ENCODE peak calls at places on chromosomes 3 and 15, in eight cellular contexts. L is spleen, G is HTR-8/SVneo, E is NCI-H1105 treated with DMSO at 0.1 percent for 48 hours, B is NCI-H510A treated with DMSO at 0.1 percent for 48 hours, K is fibroblast of mammary gland, M is activated gamma-delta T cell treated with Interleukin-2 at 50 U/mL for 16 hours, H is foreskin fibroblast. A is an unnamed sample.
A peak's percentile ranks its signal among the peaks of the same experiment; 100 is the strongest.

GRCh38 chr15:90593469-90594158 is 63.9 kb downstream of the CRTC3 start:
- DNase-seq in L (no peak), G (no peak), E (no peak), B (no peak), K (no peak), M (no peak), H (no peak), A (no peak)

GRCh38 chr15:98400120-98400519 is 248.2 kb upstream of the IGF1R start:
- DNase-seq in L (no peak), G (no peak), E (no peak), B (no peak), K (no peak), M (no peak), H (no peak), A (no peak)

GRCh38 chr3:58874795-58875194 is 175.0 kb downstream of the CFAP20DC start:
- DNase-seq in L (no peak), G (peak; percentile 18), E (no peak), B (no peak), K (peak; percentile 61), M (no peak), H (peak; percentile 67), A (no peak)

GRCh38 chr3:11611271-11611893 is 32.3 kb downstream of the VGLL4 start:
- DNase-seq in L (no peak), G (no peak), E (no peak), B (no peak), K (no peak), M (no peak), H (no peak), A (no peak)

GRCh38 chr3:184186902-184187207 is 856 bp downstream of the ABCF3 start:
- DNase-seq in L (no peak), G (no peak), E (no peak), B (no peak), K (no peak), M (no peak), H (no peak), A (no peak)

GRCh38 chr3:33488246-33488645 is 48.0 kb upstream of the UBP1 start:
- DNase-seq in L (no peak), G (no peak), E (no peak), B (no peak), K (no peak), M (no peak), H (no peak), A (no peak)

GRCh38 chr3:159380891-159381290 is 579.0 kb downstream of the MFSD1 start:
- DNase-seq in L (no peak), G (no peak), E (no peak), B (peak; percentile 6), K (no peak), M (no peak), H (peak; percentile 3), A (no peak)

GRCh38 chr15:92900712-92901052 is 558 bp downstream of the CHD2 start:
- DNase-seq in L (no peak), G (no peak), E (no peak), B (no peak), K (no peak), M (no peak), H (no peak), A (no peak)

GRCh38 chr3:39019299-39019698 is 32.4 kb downstream of the SCN11A start:
- DNase-seq in L (no peak), G (no peak), E (no peak), B (no peak), K (no peak), M (no peak), H (no peak), A (no peak)

GRCh38 chr15:50235794-50236193 is 29.7 kb downstream of the HDC start:
- DNase-seq in L (no peak), G (no peak), E (no peak), B (no peak), K (peak; percentile 23), M (no peak), H (no peak), A (no peak)

GRCh38 chr15:67065531-67066005 is at the start of gene SMAD3:
- DNase-seq in L (peak; percentile 95), G (no peak), E (peak; percentile 55), B (peak; percentile 45), K (peak; percentile 92), M (peak; percentile 71), H (peak; percentile 97), A (peak; percentile 96)

GRCh38 chr3:73502609-73503560 is 121.9 kb downstream of the PDZRN3 start:
- DNase-seq in L (peak; percentile 81), G (peak; percentile 38), E (peak; percentile 71), B (peak; percentile 64), K (peak; percentile 91), M (peak; percentile 14), H (peak; percentile 86), A (peak; percentile 84)

GRCh38 chr15:82301296-82302016 is 38.8 kb downstream of the SAXO2 start:
- DNase-seq in L (no peak), G (no peak), E (no peak), B (no peak), K (no peak), M (no peak), H (no peak), A (no peak)

GRCh38 chr3:141109761-141110160 is 58.6 kb downstream of the SPSB4 start:
- DNase-seq in L (no peak), G (no peak), E (peak; percentile 12), B (no peak), K (no peak), M (no peak), H (no peak), A (no peak)

GRCh38 chr3:53833650-53834049 is 12.6 kb downstream of the CHDH start:
- DNase-seq in L (no peak), G (no peak), E (no peak), B (no peak), K (no peak), M (no peak), H (no peak), A (peak; percentile 37)

GRCh38 chr3:45546223-45546622 is 48.3 kb upstream of the LIMD1 start:
- DNase-seq in L (no peak), G (no peak), E (no peak), B (no peak), K (no peak), M (no peak), H (no peak), A (no peak)

GRCh38 chr3:100335137-100335833 is 728 bp downstream of the NIT2 start:
- DNase-seq in L (peak; percentile 83), G (peak; percentile 24), E (no peak), B (peak; percentile 25), K (peak; percentile 30), M (no peak), H (peak; percentile 25), A (no peak)